ENCODE peak calls at places on chromosomes 4 and X, in five cellular contexts. N is GM20000; V is NAMALWA; J is hypothalamus; K is stimulated activated CD8-positive, alpha-beta memory T cell treated with anti-CD3 and anti-CD28 coated beads, Interleukin-4, amount 100 ng/mL, for 48 hours. G is an unnamed sample.

GRCh38 chrX:51461053-51462050 is 35.0 kb downstream of the NUDT11 start:
- DNase-seq in J (no peak), K (no peak), N (peak), V (peak), G (no peak)

GRCh38 chr4:46839128-46839527 is 69.9 kb downstream of the COX7B2 start:
- DNase-seq in V (no peak), K (no peak), J (no peak), N (peak), G (no peak)

GRCh38 chr4:6856391-6856790 is 53.2 kb upstream of the TBC1D14 start:
- DNase-seq in N (no peak), J (no peak), K (no peak), V (no peak), G (no peak)

GRCh38 chr4:38943355-38943754 is 75.7 kb downstream of the FAM114A1 start:
- DNase-seq in N (no peak), V (no peak), J (no peak), K (no peak), G (no peak)

GRCh38 chr4:183268556-183268955 is 51.5 kb downstream of the CLDN22 start:
- DNase-seq in V (no peak), K (no peak), N (no peak), J (no peak), G (no peak)

GRCh38 chrX:9842541-9842940 is 56.3 kb downstream of the SHROOM2 start:
- DNase-seq in V (no peak), K (no peak), J (no peak), N (peak), G (no peak)

GRCh38 chr4:166432842-166433241 is 559.8 kb downstream of the TLL1 start:
- DNase-seq in N (no peak), V (no peak), J (no peak), K (no peak), G (no peak)

GRCh38 chr4:80201326-80202151 is 4.2 kb downstream of the PRDM8 start:
- DNase-seq in V (no peak), J (no peak), K (peak), N (peak), G (peak)

GRCh38 chr4:54082168-54082567 is 17.8 kb upstream of the CHIC2 start:
- DNase-seq in K (no peak), J (no peak), N (no peak), V (no peak), G (no peak)

GRCh38 chr4:6602289-6602688 is 27.3 kb downstream of the MAN2B2 start:
- DNase-seq in N (no peak), K (no peak), J (no peak), V (no peak), G (no peak)

GRCh38 chr4:7365472-7366179 is 69.1 kb downstream of the PSAPL1 start:
- DNase-seq in J (no peak), V (no peak), K (no peak), N (no peak), G (no peak)

GRCh38 chrX:68874076-68874475 is 45.3 kb downstream of the EFNB1 start:
- DNase-seq in K (no peak), N (no peak), V (no peak), J (no peak), G (no peak)

GRCh38 chr4:7309176-7309575 is 116.8 kb downstream of the SORCS2 start:
- DNase-seq in V (no peak), K (no peak), J (no peak), N (no peak), G (no peak)

GRCh38 chrX:121457096-121457495 is 409.7 kb downstream of the GLUD2 start:
- DNase-seq in N (no peak), K (no peak), J (no peak), V (no peak), G (no peak)

GRCh38 chr4:304987-305680 is at the start of gene ZNF732:
- DNase-seq in J (no peak), K (no peak), N (no peak), V (no peak), G (no peak)

GRCh38 chr4:4474496-4474895 is 67.4 kb downstream of the STX18 start:
- DNase-seq in N (no peak), V (no peak), K (no peak), J (no peak), G (no peak)

GRCh38 chr4:59540311-59540710 is 1659.8 kb upstream of the ADGRL3 start:
- DNase-seq in N (no peak), J (no peak), K (no peak), V (no peak), G (no peak)

GRCh38 chrX:134949271-134949670 is 41.5 kb upstream of the SMIM10 start:
- DNase-seq in V (no peak), J (no peak), K (no peak), N (no peak), G (no peak)

GRCh38 chrX:1242901-1243402 is 25.7 kb upstream of the CSF2RA start:
- DNase-seq in J (no peak), K (peak), N (peak), V (no peak), G (peak)

GRCh38 chrX:14032383-14032782 is 2.7 kb upstream of the GEMIN8 start:
- DNase-seq in J (no peak), N (peak), V (peak), K (peak), G (peak)

GRCh38 chrX:17535229-17535628 is 160.2 kb downstream of the NHS start:
- DNase-seq in J (no peak), N (peak), K (peak), V (peak), G (peak)

GRCh38 chr4:86720508-86721068 is 126.5 kb downstream of the PTPN13 start:
- DNase-seq in V (no peak), N (no peak), J (no peak), K (no peak), G (no peak)

GRCh38 chr4:53314257-53314656 is 51.6 kb downstream of the SCFD2 start:
- DNase-seq in J (no peak), K (no peak), V (no peak), N (no peak), G (no peak)

GRCh38 chrX:84064164-84064563 is 123.8 kb downstream of the RPS6KA6 start:
- DNase-seq in V (no peak), J (no peak), K (no peak), N (no peak), G (no peak)

GRCh38 chrX:151790421-151791160 is 56.0 kb downstream of the CNGA2 start:
- DNase-seq in K (no peak), V (no peak), J (no peak), N (no peak), G (no peak)

GRCh38 chrX:103404225-103405008 is 28.1 kb downstream of the BEX3 start:
- DNase-seq in V (peak), N (peak), K (peak), J (no peak), G (peak)

GRCh38 chr4:54433686-54434085 is 204.6 kb downstream of the PDGFRA start:
- DNase-seq in K (no peak), N (no peak), V (peak), J (no peak), G (no peak)

GRCh38 chr4:170978990-170979389 is 834.2 kb upstream of the GALNTL6 start:
- DNase-seq in N (no peak), K (no peak), V (peak), J (no peak), G (no peak)

G was measured in activated effector memory CD4-positive, alpha-beta T cell treated with anti-CD3 and anti-CD28 coated beads, Interleukin-2, amount 50 U/mL, for 16 hours.